ENCODE peak calls at places on chromosome X, in four cellular contexts. I is heart right ventricle; S is CD8-positive, alpha-beta memory T cell; A is pancreas. T is an unnamed sample. For H3K36me3, the result is how much of the 10 kb centered on the place peaks cover.

GRCh38 chrX:52979568-52979967 is 21.2 kb upstream of the FAM156A start:
- DNase-seq in I (no peak), S (no peak), A (no peak), T (no peak)

GRCh38 chrX:148542481-148543255 is 42.3 kb downstream of the AFF2 start:
- DNase-seq in I (no peak), S (no peak), A (no peak), T (no peak)

GRCh38 chrX:71619193-71619592 is 882 bp upstream of the CXCR3 start:
- DNase-seq in I (no peak), S (peak), A (no peak), T (no peak)

GRCh38 chrX:38768079-38768478 is 33.2 kb upstream of the MID1IP1 start:
- DNase-seq in I (no peak), S (no peak), A (no peak), T (no peak)

GRCh38 chrX:13252726-13253125 is 67.1 kb downstream of the ATXN3L start:
- DNase-seq in I (no peak), S (no peak), A (no peak), T (no peak)

GRCh38 chrX:52346462-52347165 is 22.2 kb upstream of the XAGE2 start:
- DNase-seq in I (no peak), S (no peak), A (no peak), T (no peak)

GRCh38 chrX:11664211-11664888 is 1.4 kb downstream of the ARHGAP6 start:
- DNase-seq in I (no peak), S (no peak), A (no peak), T (no peak)

GRCh38 chrX:116239944-116240391 is 69.4 kb downstream of the AGTR2 start:
- DNase-seq in I (no peak), S (no peak), A (no peak), T (no peak)

GRCh38 chrX:55486736-55487135 is 2.9 kb downstream of the USP51 start:
- DNase-seq in I (no peak), S (no peak), A (no peak), T (no peak)

GRCh38 chrX:153494541-153495361 is at the start of gene BGN:
- DNase-seq in I (peak), S (no peak), A (no peak), T (no peak)

GRCh38 chrX:73916489-73916888 is 353.5 kb downstream of the CHIC1 start:
- DNase-seq in I (no peak), S (no peak), A (no peak), T (no peak)

GRCh38 chrX:105375816-105376215 is 155.3 kb upstream of the TEX13A start:
- DNase-seq in I (no peak), S (no peak), A (no peak), T (no peak)

GRCh38 chrX:16466640-16467432 is 183.1 kb upstream of the S100G start:
- DNase-seq in I (no peak), S (no peak), A (no peak), T (no peak)

GRCh38 chrX:106752101-106752678 is 25.7 kb downstream of the RNF128 start:
- DNase-seq in I (no peak), S (no peak), A (no peak), T (no peak)

GRCh38 chrX:130770615-130771014 is 132.4 kb downstream of the ENOX2 start:
- DNase-seq in I (no peak), S (no peak), A (no peak), T (no peak)

GRCh38 chrX:13293700-13294099 is 26.2 kb downstream of the ATXN3L start:
- DNase-seq in I (no peak), S (no peak), A (no peak), T (no peak)

GRCh38 chrX:36908801-36909403 is 99.3 kb upstream of the FAM47C start:
- DNase-seq in I (no peak), S (no peak), A (no peak), T (no peak)

GRCh38 chrX:137058339-137059127 is 24.7 kb upstream of the GPR101 start:
- DNase-seq in I (no peak), S (no peak), A (no peak), T (no peak)

GRCh38 chrX:25001808-25002657 is 13.7 kb downstream of the ARX start:
- DNase-seq in I (no peak), S (no peak), A (no peak), T (no peak)

GRCh38 chrX:154717824-154718223 is 33.1 kb downstream of the GAB3 start:
- DNase-seq in I (no peak), S (peak), A (no peak), T (no peak)

GRCh38 chrX:73262991-73263390 is 48.3 kb upstream of the NAP1L2 start:
- DNase-seq in I (no peak), S (no peak), A (no peak), T (no peak)

GRCh38 chrX:155876704-155877103 is 4.4 kb upstream of the VAMP7 start:
- DNase-seq in I (no peak), S (no peak), A (no peak), T (no peak)

GRCh38 chrX:132270699-132271098 is 51.5 kb upstream of the RAP2C start:
- DNase-seq in I (peak), S (no peak), A (no peak), T (no peak)

GRCh38 chrX:53126377-53126776 is 32.4 kb downstream of the KANTR start:
- DNase-seq in I (no peak), S (no peak), A (no peak), T (no peak)

GRCh38 chrX:24837966-24838365 is 144.2 kb downstream of the POLA1 start:
- DNase-seq in I (no peak), S (no peak), A (no peak), T (no peak)

GRCh38 chrX:17738002-17738713 is 865 bp downstream of the SCML1 start:
- DNase-seq in I (peak), S (peak), A (peak), T (no peak)

GRCh38 chrX:127259742-127260141 is 440.2 kb downstream of the PRR32 start:
- DNase-seq in I (no peak), S (no peak), A (no peak), T (no peak)

GRCh38 chrX:102745513-102746133 is 25.1 kb downstream of the GPRASP3 start:
- DNase-seq in I (no peak), S (no peak), A (peak), T (no peak)

GRCh38 chrX:151997539-151997938 is 23.1 kb upstream of the GABRE start:
- DNase-seq in I (no peak), S (no peak), A (no peak), T (no peak)

GRCh38 chrX:13010546-13010945 is 33.9 kb downstream of the FAM9C start:
- DNase-seq in I (no peak), S (no peak), A (no peak), T (no peak)

GRCh38 chrX:108261541-108262218 is 170.1 kb downstream of the ATG4A start:
- DNase-seq in I (no peak), S (no peak), A (no peak), T (no peak)

DNA sequence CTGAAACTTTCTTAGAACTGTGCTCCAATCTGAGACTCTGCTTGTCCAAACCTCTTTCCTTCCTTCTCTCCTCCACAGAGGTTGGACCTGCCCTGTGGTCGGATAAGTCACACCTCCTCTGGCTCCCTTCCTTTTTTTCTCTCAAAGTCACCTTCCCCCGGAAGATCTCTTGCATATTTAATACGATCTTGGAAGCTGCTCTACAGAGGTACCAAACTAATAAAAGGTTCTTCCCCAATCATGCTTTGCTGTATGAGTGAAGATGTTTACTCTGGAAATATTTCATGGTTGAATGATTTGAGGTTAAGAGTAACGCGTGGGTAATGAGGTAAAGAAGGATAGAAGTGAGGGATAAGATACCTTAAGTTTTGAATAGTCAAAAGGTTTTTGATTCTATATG is 166.0 kb downstream of the ATG4A start:
- DNase-seq in I (no peak), S (no peak), A (no peak), T (no peak)
- H3K27ac ChIP-seq in I (no peak), S (no peak), A (no peak), T (no peak)

GRCh38 chrX:85243155-85243554 is 424 bp downstream of the SATL1 start:
- DNase-seq in I (no peak), S (no peak), A (no peak), T (no peak)
- H3K4me3 ChIP-seq in I (no peak), S (no peak), A (no peak), T (peak)

GRCh38 chrX:119667111-119667928 is 25.6 kb downstream of the SEPTIN6 start:
- DNase-seq in I (peak), S (no peak), A (no peak), T (no peak)
- H3K36me3 ChIP-seq in I (under half), S (under half), A (under half), T (under half)

GRCh38 chrX:134692233-134692632 is 34.0 kb upstream of the PLAC1 start:
- DNase-seq in I (no peak), S (no peak), A (no peak), T (no peak)

GRCh38 chrX:134691453-134691852 is 33.2 kb upstream of the PLAC1 start:
- DNase-seq in I (no peak), S (no peak), A (no peak), T (no peak)

GRCh38 chrX:134688181-134688580 is 29.9 kb upstream of the PLAC1 start:
- DNase-seq in I (no peak), S (no peak), A (no peak), T (no peak)

GRCh38 chrX:134685662-134686061 is 27.4 kb upstream of the PLAC1 start:
- DNase-seq in I (no peak), S (no peak), A (no peak), T (no peak)

GRCh38 chrX:134688839-134689238 is 30.6 kb upstream of the PLAC1 start:
- DNase-seq in I (no peak), S (no peak), A (no peak), T (no peak)
- H3K27ac ChIP-seq in I (no peak), S (no peak), A (no peak), T (no peak)

GRCh38 chrX:135543924-135544323 is 23.5 kb downstream of the INTS6L start:
- DNase-seq in I (no peak), S (no peak), A (no peak), T (no peak)

GRCh38 chrX:135549519-135549918 is 29.1 kb downstream of the INTS6L start:
- DNase-seq in I (no peak), S (no peak), A (no peak), T (no peak)

GRCh38 chrX:135544338-135544948 is 24.0 kb downstream of the INTS6L start:
- DNase-seq in I (no peak), S (no peak), A (no peak), T (no peak)
- H3K4me3 ChIP-seq in I (no peak), S (no peak), A (no peak), T (no peak)

GRCh38 chrX:40049084-40049641 is 48.6 kb downstream of the BCOR start:
- DNase-seq in I (no peak), S (no peak), A (no peak), T (no peak)

GRCh38 chrX:40047485-40047884 is 50.3 kb downstream of the BCOR start:
- DNase-seq in I (no peak), S (no peak), A (no peak), T (no peak)

GRCh38 chrX:40054793-40055192 is 43.0 kb downstream of the BCOR start:
- DNase-seq in I (no peak), S (no peak), A (no peak), T (no peak)

GRCh38 chrX:40055495-40055894 is 42.3 kb downstream of the BCOR start:
- DNase-seq in I (no peak), S (no peak), A (no peak), T (no peak)

DNA sequence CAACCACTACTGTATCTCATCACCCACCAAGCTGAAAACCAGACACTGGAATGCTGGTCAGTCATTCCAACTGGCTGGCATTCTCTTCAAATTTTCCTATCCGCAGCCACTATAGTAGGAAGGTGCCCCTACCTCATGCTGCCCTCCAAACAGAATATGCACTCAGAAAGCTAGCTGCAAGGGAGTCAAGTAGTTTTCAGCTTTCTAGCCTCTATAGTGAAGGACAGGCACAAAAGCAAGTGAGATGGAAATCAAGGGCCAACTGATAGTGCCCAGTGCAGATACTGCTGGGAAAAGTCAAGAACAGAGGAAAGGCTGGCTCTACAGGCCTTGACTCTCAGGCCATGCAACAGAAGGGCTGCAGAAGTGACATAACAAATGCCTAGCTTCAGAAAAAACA is 47.2 kb downstream of the BCOR start:
- DNase-seq in I (no peak), S (no peak), A (no peak), T (no peak)
- H3K36me3 ChIP-seq in I (under half), S (under half), A (under half), T (under half)

GRCh38 chrX:47583240-47583861 is 1.1 kb downstream of the TIMP1 start:
- DNase-seq in I (no peak), S (no peak), A (no peak), T (no peak)
- H3K27ac ChIP-seq in I (peak), S (peak), A (no peak), T (no peak)

GRCh38 chrX:100410083-100410590 is at the start of gene PCDH19:
- DNase-seq in I (peak), S (no peak), A (peak), T (no peak)

GRCh38 chrX:100409316-100410082 is 574 bp downstream of the PCDH19 start:
- DNase-seq in I (no peak), S (no peak), A (peak), T (no peak)

GRCh38 chrX:100407784-100408642 is 2.1 kb downstream of the PCDH19 start:
- DNase-seq in I (no peak), S (no peak), A (peak), T (no peak)

GRCh38 chrX:100407147-100407783 is 2.8 kb downstream of the PCDH19 start:
- DNase-seq in I (no peak), S (no peak), A (peak), T (no peak)

DNA sequence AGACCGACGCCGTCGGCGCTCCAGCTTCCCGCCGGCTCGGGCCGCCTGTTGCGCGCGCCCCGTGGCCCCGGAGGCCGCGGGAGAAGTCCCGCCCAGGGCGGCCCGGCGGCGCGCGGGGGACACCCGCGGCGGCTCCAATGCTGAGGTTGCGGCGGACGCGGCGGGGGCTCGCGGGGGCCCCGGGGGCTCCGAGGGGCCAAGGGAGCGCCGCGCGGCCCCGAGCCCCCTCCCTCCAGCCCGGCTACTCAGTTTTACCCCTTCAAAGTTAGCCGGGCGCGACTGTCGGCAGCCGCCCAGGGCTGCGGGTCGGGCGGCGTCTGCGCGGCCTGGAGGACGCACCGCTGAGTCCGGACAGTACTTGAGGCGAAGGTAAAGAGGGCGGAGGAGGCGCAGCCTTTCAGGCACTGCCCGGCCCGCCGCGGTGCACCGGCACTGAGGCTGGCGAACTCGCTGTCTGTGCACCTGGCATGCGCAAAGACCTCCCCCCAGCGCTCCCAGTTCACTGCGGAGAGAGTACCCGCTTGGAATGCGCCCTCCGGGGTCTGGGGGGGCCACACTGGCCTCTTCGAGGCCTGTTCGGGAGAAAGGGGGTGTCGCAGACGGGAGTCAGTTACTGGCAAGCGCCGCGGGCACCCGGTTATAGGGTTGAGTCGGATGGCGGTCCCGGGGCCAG is 1.3 kb downstream of the PCDH19 start:
- DNase-seq in I (no peak), S (no peak), A (peak), T (no peak)
- H3K4me3 ChIP-seq in I (peak), S (no peak), A (no peak), T (peak)

DNA sequence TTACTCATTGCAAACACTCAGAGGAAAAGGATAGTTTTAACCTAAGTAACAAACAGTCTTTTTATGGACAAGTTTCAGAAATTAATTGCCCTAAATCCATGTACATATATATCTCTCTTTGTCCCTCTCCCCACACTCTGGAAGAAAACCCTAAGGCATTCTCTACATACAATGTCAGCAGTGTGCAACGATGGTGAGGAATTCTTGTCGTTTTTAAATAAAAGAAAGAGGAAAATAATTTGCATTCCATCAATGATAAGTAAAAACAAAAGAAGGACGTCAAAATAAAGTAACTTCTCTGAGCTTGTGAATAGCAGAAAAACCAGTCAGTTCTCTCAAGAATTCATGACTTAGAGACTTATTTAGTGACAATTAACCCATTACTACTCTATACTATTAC is 550.5 kb upstream of the DIPK2B start:
- DNase-seq in I (no peak), S (no peak), A (no peak), T (no peak)
- H3K36me3 ChIP-seq in I (under half), S (under half), A (under half), T (under half)

DNA sequence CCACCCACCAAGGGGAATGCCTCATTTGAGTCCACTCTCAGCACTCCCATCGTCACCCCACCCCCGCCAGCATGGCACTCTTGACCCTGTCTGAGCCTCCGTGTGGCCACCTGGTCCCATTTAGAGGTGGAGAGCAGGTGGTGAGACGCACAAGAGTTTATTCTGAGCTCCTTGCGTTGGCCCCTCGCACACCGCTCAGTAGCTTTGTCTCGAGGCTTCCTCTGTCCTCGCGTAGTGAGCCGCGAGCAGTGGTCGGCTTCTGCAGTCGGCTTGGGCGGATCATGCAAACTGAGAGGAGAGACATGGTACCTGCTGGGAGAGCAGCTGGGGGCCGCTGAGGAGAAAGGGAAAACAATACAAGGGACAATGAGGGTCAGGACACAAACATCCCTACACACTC is 48.4 kb upstream of the ZNF157 start:
- DNase-seq in I (no peak), S (no peak), A (no peak), T (no peak)
- H3K27ac ChIP-seq in I (no peak), S (no peak), A (no peak), T (no peak)